ENCODE peak calls at places on chromosomes 12 and 14, in five cellular contexts. O is right atrium auricular region, U is HFFc6, E is heart right ventricle, P is esophagus squamous epithelium. C is an unnamed sample.

GRCh38 chr12:3173008-3173553 is 95.9 kb downstream of the TSPAN9 start:
- DNase-seq in U (no peak), P (no peak), E (no peak), O (no peak), C (no peak)

GRCh38 chr14:60622920-60623263 is 26.4 kb downstream of the SIX1 start:
- DNase-seq in O (no peak), E (no peak), P (no peak), U (no peak), C (no peak)

GRCh38 chr12:94498698-94499097 is 39.0 kb upstream of the CEP83 start:
- DNase-seq in P (no peak), O (no peak), E (no peak), U (no peak), C (no peak)

GRCh38 chr12:12399161-12399560 is 42.3 kb downstream of the BORCS5 start:
- DNase-seq in P (no peak), O (no peak), E (no peak), U (no peak), C (no peak)

GRCh38 chr12:108338915-108339657 is at the start of gene CMKLR1:
- DNase-seq in E (peak; percentile 69), O (peak; percentile 80), P (no peak), U (no peak), C (no peak)

GRCh38 chr14:63922696-63923421 is 70.1 kb downstream of the SYNE2 start:
- DNase-seq in E (no peak), U (no peak), P (no peak), O (no peak), C (no peak)

GRCh38 chr14:67151082-67151666 is 38.1 kb upstream of the GARIN2 start:
- DNase-seq in E (no peak), U (no peak), P (no peak), O (no peak), C (no peak)

GRCh38 chr12:14567311-14568195 is at the start of gene PLBD1:
- DNase-seq in P (no peak), U (no peak), E (peak; percentile 81), O (peak; percentile 76), C (no peak)

GRCh38 chr12:23947395-23947794 is 2.1 kb downstream of the SOX5 start:
- DNase-seq in O (no peak), P (no peak), E (no peak), U (no peak), C (no peak)

GRCh38 chr14:70671652-70672327 is 30.1 kb downstream of the TTC9 start:
- DNase-seq in P (no peak), E (no peak), O (no peak), U (no peak), C (no peak)

GRCh38 chr14:77498120-77498979 is at the start of gene ISM2:
- DNase-seq in U (no peak), P (no peak), E (peak; percentile 31), O (no peak), C (no peak)

GRCh38 chr12:116498471-116498870 is 60.7 kb upstream of the MAP1LC3B2 start:
- DNase-seq in O (no peak), E (no peak), U (no peak), P (no peak), C (no peak)

GRCh38 chr12:53232641-53233538 is 881 bp upstream of the RARG start:
- DNase-seq in U (no peak), P (no peak), E (peak; percentile 53), O (no peak), C (no peak)

GRCh38 chr12:42094277-42094676 is 50.4 kb downstream of the GXYLT1 start:
- DNase-seq in P (no peak), O (no peak), U (peak; percentile 39), E (no peak), C (no peak)

GRCh38 chr12:96448287-96448686 is 41.1 kb upstream of the CFAP54 start:
- DNase-seq in E (no peak), U (peak; percentile 44), P (no peak), O (no peak), C (no peak)

DNA sequence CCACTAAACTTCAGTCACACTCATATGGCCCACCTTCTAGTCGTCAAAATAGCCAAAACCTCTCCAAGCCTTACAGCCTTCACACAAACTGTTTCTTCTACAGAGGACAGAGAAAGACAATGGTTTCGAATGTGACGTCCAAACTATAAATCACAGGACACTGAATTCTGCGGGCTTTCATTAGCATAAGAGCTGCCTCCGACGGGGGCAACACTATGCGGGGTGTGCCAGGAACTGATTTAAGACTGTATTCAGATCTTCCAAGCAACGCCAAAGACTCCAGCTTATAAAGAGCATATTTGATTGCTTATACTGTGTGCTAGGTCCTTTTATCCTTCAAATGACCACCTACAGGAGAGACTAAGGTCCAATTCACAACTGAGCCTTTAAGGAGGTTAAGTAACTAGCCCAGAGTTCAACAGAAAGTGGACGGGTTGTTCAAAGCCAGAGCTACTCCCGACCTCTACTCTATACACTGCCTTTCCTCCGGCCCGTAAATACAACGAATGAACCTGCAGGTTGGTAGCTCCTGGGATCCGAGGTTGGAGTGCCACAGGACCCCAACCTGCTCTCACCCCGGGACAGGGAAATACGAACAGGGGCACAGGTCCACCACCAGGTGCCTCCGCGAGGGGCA is 574 bp downstream of the L2HGDH start:
- DNase-seq in P (no peak), E (no peak), O (no peak), U (no peak), C (no peak)
- TF ChIP-seq CTCF in P (no peak), E (peak; percentile 45), O (peak; percentile 65), U (no peak), C (peak; percentile 53)

DNA sequence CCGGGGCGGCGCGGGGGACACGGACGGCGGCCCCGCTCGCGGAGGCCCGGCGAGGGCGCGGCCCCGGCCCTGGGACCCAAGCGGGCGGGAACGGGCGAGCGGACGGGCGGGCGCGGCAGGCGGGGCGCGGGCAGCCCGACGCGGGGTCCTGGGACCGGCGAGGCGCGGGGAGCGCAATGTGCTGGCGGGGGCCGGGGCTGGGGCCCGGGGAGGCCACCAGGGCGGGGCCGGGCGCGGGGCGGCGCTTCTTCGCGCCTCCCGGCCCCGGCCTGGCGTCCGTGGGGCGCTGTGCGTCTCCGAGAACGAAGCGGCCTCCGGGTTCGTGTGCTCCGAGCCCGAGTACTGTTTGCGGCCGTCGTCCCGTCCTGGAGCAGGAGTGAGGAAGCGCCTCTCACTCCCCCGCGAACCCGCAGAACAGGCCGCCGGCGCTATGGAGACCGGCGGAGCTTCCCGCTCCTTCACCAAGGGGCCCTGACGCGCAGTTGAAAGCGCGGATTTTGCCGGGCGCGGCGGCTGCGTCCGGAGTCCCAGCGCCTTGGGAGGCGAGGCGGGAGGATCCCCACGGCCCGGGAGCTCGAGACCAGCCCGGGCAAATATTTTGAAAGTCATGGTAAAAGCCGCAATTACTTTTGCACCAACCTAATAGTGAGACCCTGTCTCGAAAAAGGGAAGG is 415 bp upstream of the ANKLE2 start:
- DNase-seq in O (no peak), E (peak; percentile 90), P (no peak), U (peak; percentile 75), C (peak; percentile 94)
- TF ChIP-seq CTCF in O (peak; percentile 42), E (no peak), P (peak; percentile 6), U (no peak), C (peak; percentile 46)

DNA sequence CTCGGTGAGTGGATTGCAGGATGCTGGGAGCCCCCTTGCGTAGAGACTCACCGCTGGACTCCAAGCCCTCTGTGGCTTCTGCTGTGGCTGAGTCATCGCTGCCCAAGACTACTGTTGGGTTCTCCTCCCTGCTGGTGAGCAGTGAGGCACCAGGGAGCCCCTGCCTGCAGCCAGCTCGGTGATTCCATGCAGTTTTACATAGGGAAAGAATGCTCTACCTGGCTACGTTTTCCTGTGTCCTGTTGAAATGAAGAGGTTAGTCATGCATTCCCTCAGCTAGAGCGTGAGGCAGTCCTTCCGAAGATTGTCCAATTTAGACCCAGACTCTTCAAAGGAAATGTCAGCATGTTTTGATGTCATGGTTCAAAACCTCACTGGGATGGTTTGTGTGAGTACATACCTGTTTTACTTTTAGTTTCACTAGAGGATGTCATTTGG is 28.2 kb downstream of the TRAF3 start:
- DNase-seq in E (no peak), O (no peak), P (no peak), U (peak; percentile 43), C (no peak)
- TF ChIP-seq CTCF in E (no peak), O (no peak), P (no peak), U (no peak), C (no peak)

GRCh38 chr14:100028990-100029677 is 36.1 kb upstream of the EVL start:
- DNase-seq in E (no peak), U (no peak), P (no peak), O (no peak), C (no peak)
- TF ChIP-seq CTCF in E (no peak), U (peak; percentile 44), P (no peak), O (no peak), C (no peak)

DNA sequence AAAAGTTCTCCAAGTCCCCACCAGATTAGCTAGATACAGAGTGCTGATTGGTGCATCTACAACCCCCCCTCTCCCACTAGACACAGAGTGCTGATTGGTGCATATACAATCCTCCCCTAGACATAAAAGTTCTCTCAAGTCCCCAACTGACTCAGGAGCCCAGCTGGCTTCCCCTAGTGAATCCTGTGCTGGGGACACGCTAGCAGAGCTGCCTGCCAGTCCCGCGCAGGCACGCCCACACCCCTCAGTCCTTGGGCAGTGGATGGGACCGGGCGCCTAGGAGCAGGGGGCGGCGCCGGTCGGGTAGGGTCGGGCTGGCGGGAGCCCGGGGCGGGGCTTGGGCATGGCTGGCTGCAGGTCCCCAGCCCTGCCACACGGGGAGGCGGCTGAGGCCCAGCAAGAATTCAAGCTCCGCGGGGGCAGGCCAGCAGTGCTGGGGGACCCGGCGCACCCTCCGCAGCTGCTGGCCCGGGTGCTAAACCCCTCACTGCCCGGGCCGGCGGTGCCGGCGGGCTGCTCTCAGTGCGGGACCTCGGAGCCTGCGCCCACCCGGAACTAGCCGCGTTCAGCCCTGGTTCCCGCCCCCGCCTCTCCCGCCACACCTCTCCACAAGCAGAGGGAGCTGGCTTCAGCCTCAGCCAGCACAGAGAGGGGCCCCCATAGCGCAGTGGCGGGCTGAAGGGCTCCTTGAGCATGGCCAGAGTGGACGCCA is 64.3 kb upstream of the DDHD1 start:
- DNase-seq in E (peak; percentile 73), O (peak; percentile 70), P (no peak), U (no peak), C (peak; percentile 90)
- TF ChIP-seq CTCF in E (peak; percentile 66), O (peak; percentile 77), P (peak; percentile 59), U (peak; percentile 70), C (peak; percentile 63)

GRCh38 chr12:127355061-127355820 is 911.7 kb upstream of the TMEM132C start:
- DNase-seq in E (no peak), U (peak; percentile 24), P (no peak), O (no peak), C (no peak)
- TF ChIP-seq CTCF in E (peak; percentile 33), U (peak; percentile 79), P (no peak), O (no peak), C (no peak)

GRCh38 chr14:90795744-90796143 is 20.5 kb downstream of the TTC7B start:
- DNase-seq in P (no peak), E (no peak), U (peak; percentile 84), O (no peak), C (no peak)
- TF ChIP-seq CTCF in P (no peak), E (no peak), U (no peak), O (no peak), C (no peak)

C was measured in osteocyte.